ENCODE peak calls at places on chromosome 4, in ten cellular contexts. N is activated CD4-positive, alpha-beta T cell treated with anti-CD3 and anti-CD28 coated beads for 48 hours; T is cardiac fibroblast; X is iris pigment epithelial cell; A is HEK293T; I is GM04504; W is mucosa of gallbladder; G is kidney; E is Calu3; V is NCI-H1092 treated with DMSO at 0.1 percent for 48 hours. K is an unnamed sample.

GRCh38 chr4:102472441-102473013 is 28.6 kb upstream of the NFKB1 start:
- DNase-seq in N (no peak), T (no peak), X (no peak), A (no peak), I (no peak), W (no peak), G (no peak), E (no peak), V (no peak), K (no peak)

GRCh38 chr4:71732706-71733105 is 51.2 kb downstream of the GC start:
- DNase-seq in N (no peak), T (peak), X (peak), A (peak), I (no peak), W (no peak), G (no peak), E (no peak), V (no peak), K (peak)

GRCh38 chr4:35105486-35105885 is 1138.8 kb downstream of the ARAP2 start:
- DNase-seq in N (no peak), T (no peak), X (no peak), A (no peak), I (no peak), W (no peak), G (no peak), E (no peak), V (peak), K (no peak)

GRCh38 chr4:41590591-41590990 is 52.6 kb downstream of the LIMCH1 start:
- DNase-seq in N (no peak), T (no peak), X (no peak), A (no peak), I (no peak), W (no peak), G (no peak), E (peak), V (peak), K (no peak)

GRCh38 chr4:77360451-77360850 is 203.4 kb downstream of the CCNG2 start:
- DNase-seq in N (no peak), T (no peak), X (no peak), A (no peak), I (no peak), W (no peak), G (no peak), E (no peak), V (peak), K (no peak)

GRCh38 chr4:26015133-26015651 is 101.2 kb downstream of the SMIM20 start:
- DNase-seq in N (no peak), T (peak), X (peak), A (no peak), I (peak), W (peak), G (no peak), E (no peak), V (no peak), K (peak)

GRCh38 chr4:122762520-122762919 is 30.0 kb downstream of the BBS12 start:
- DNase-seq in N (no peak), T (no peak), X (no peak), A (no peak), I (no peak), W (no peak), G (no peak), E (no peak), V (no peak), K (no peak)

GRCh38 chr4:149796381-149796780 is 19.3 kb downstream of the IQCM start:
- DNase-seq in N (no peak), T (no peak), X (no peak), A (no peak), I (no peak), W (no peak), G (no peak), E (no peak), V (no peak), K (peak)

GRCh38 chr4:7389719-7390118 is 45.0 kb downstream of the PSAPL1 start:
- DNase-seq in N (no peak), T (no peak), X (no peak), A (no peak), I (no peak), W (no peak), G (no peak), E (no peak), V (no peak), K (no peak)

GRCh38 chr4:7828011-7828720 is 111.5 kb downstream of the AFAP1 start:
- DNase-seq in N (peak), T (peak), X (peak), A (no peak), I (peak), W (peak), G (no peak), E (no peak), V (no peak), K (peak)

GRCh38 chr4:93983133-93983532 is 154.6 kb downstream of the ATOH1 start:
- DNase-seq in N (no peak), T (no peak), X (no peak), A (no peak), I (no peak), W (no peak), G (no peak), E (no peak), V (no peak), K (no peak)

GRCh38 chr4:59380841-59381366 is 1819.2 kb upstream of the ADGRL3 start:
- DNase-seq in N (no peak), T (no peak), X (no peak), A (no peak), I (no peak), W (no peak), G (no peak), E (no peak), V (no peak), K (no peak)

GRCh38 chr4:148557793-148558192 is 115.6 kb upstream of the NR3C2 start:
- DNase-seq in N (no peak), T (no peak), X (no peak), A (no peak), I (no peak), W (no peak), G (no peak), E (no peak), V (no peak), K (no peak)

K was measured in astrocyte of the spinal cord.